ENCODE peak calls at places on chromosomes 3 and 15, in ten cellular contexts. One of them, this sample, is unnamed.

GRCh38 chr15:45184562-45185041 is 3.2 kb downstream of the SHF start:
- DNase-seq in NCI-H1092: no peak
- DNase-seq in HT-29: no peak
- DNase-seq in osteocyte: no peak
- DNase-seq in endothelial cell of umbilical vein: no peak
- DNase-seq in stimulated activated CD4-positive, alpha-beta T cell treated with anti-CD3 and anti-CD28 coated beads, Interleukin-1b, Interleukin-23, amount 100 ng/mL, for 4 hours: no peak
- DNase-seq in WERI-Rb-1: peak; percentile 59
- DNase-seq in NCI-H510A treated with DMSO at 0.1 percent for 48 hours: no peak
- DNase-seq in fibroblast of pulmonary artery: no peak
- DNase-seq in immature natural killer cell: no peak
- DNase-seq in this sample: peak; percentile 28

GRCh38 chr3:17213102-17213501 is 328.3 kb downstream of the PLCL2 start:
- DNase-seq in NCI-H1092: no peak
- DNase-seq in HT-29: peak; percentile 16
- DNase-seq in osteocyte: no peak
- DNase-seq in endothelial cell of umbilical vein: no peak
- DNase-seq in stimulated activated CD4-positive, alpha-beta T cell treated with anti-CD3 and anti-CD28 coated beads, Interleukin-1b, Interleukin-23, amount 100 ng/mL, for 4 hours: no peak
- DNase-seq in WERI-Rb-1: no peak
- DNase-seq in NCI-H510A treated with DMSO at 0.1 percent for 48 hours: no peak
- DNase-seq in fibroblast of pulmonary artery: peak; percentile 51
- DNase-seq in immature natural killer cell: no peak
- DNase-seq in this sample: no peak

GRCh38 chr3:32973982-32974381 is 22.5 kb downstream of the CCR4 start:
- DNase-seq in NCI-H1092: no peak
- DNase-seq in HT-29: no peak
- DNase-seq in osteocyte: no peak
- DNase-seq in endothelial cell of umbilical vein: no peak
- DNase-seq in stimulated activated CD4-positive, alpha-beta T cell treated with anti-CD3 and anti-CD28 coated beads, Interleukin-1b, Interleukin-23, amount 100 ng/mL, for 4 hours: no peak
- DNase-seq in WERI-Rb-1: no peak
- DNase-seq in NCI-H510A treated with DMSO at 0.1 percent for 48 hours: no peak
- DNase-seq in fibroblast of pulmonary artery: no peak
- DNase-seq in immature natural killer cell: no peak
- DNase-seq in this sample: no peak

GRCh38 chr3:16849795-16850194 is 35.0 kb upstream of the PLCL2 start:
- DNase-seq in NCI-H1092: no peak
- DNase-seq in HT-29: no peak
- DNase-seq in osteocyte: no peak
- DNase-seq in endothelial cell of umbilical vein: peak; percentile 81
- DNase-seq in stimulated activated CD4-positive, alpha-beta T cell treated with anti-CD3 and anti-CD28 coated beads, Interleukin-1b, Interleukin-23, amount 100 ng/mL, for 4 hours: no peak
- DNase-seq in WERI-Rb-1: no peak
- DNase-seq in NCI-H510A treated with DMSO at 0.1 percent for 48 hours: no peak
- DNase-seq in fibroblast of pulmonary artery: peak; percentile 89
- DNase-seq in immature natural killer cell: no peak
- DNase-seq in this sample: no peak

GRCh38 chr15:45425135-45425534 is 46.8 kb upstream of the GATM start:
- DNase-seq in NCI-H1092: no peak
- DNase-seq in HT-29: no peak
- DNase-seq in osteocyte: no peak
- DNase-seq in endothelial cell of umbilical vein: peak; percentile 19
- DNase-seq in stimulated activated CD4-positive, alpha-beta T cell treated with anti-CD3 and anti-CD28 coated beads, Interleukin-1b, Interleukin-23, amount 100 ng/mL, for 4 hours: no peak
- DNase-seq in WERI-Rb-1: no peak
- DNase-seq in NCI-H510A treated with DMSO at 0.1 percent for 48 hours: no peak
- DNase-seq in fibroblast of pulmonary artery: peak; percentile 21
- DNase-seq in immature natural killer cell: no peak
- DNase-seq in this sample: no peak

GRCh38 chr3:3170998-3171397 is 8.5 kb downstream of the CRBN start:
- DNase-seq in NCI-H1092: no peak
- DNase-seq in HT-29: no peak
- DNase-seq in osteocyte: no peak
- DNase-seq in endothelial cell of umbilical vein: peak; percentile 76
- DNase-seq in stimulated activated CD4-positive, alpha-beta T cell treated with anti-CD3 and anti-CD28 coated beads, Interleukin-1b, Interleukin-23, amount 100 ng/mL, for 4 hours: no peak
- DNase-seq in WERI-Rb-1: no peak
- DNase-seq in NCI-H510A treated with DMSO at 0.1 percent for 48 hours: peak; percentile 9
- DNase-seq in fibroblast of pulmonary artery: peak; percentile 57
- DNase-seq in immature natural killer cell: peak; percentile 41
- DNase-seq in this sample: no peak

GRCh38 chr15:101070502-101071273 is 151.5 kb downstream of the LRRK1 start:
- DNase-seq in NCI-H1092: no peak
- DNase-seq in HT-29: no peak
- DNase-seq in osteocyte: no peak
- DNase-seq in endothelial cell of umbilical vein: peak; percentile 87
- DNase-seq in stimulated activated CD4-positive, alpha-beta T cell treated with anti-CD3 and anti-CD28 coated beads, Interleukin-1b, Interleukin-23, amount 100 ng/mL, for 4 hours: no peak
- DNase-seq in WERI-Rb-1: no peak
- DNase-seq in NCI-H510A treated with DMSO at 0.1 percent for 48 hours: no peak
- DNase-seq in fibroblast of pulmonary artery: peak; percentile 91
- DNase-seq in immature natural killer cell: no peak
- DNase-seq in this sample: no peak

GRCh38 chr15:101187820-101188516 is 63.9 kb downstream of the CHSY1 start:
- DNase-seq in NCI-H1092: no peak
- DNase-seq in HT-29: no peak
- DNase-seq in osteocyte: no peak
- DNase-seq in endothelial cell of umbilical vein: peak; percentile 88
- DNase-seq in stimulated activated CD4-positive, alpha-beta T cell treated with anti-CD3 and anti-CD28 coated beads, Interleukin-1b, Interleukin-23, amount 100 ng/mL, for 4 hours: no peak
- DNase-seq in WERI-Rb-1: no peak
- DNase-seq in NCI-H510A treated with DMSO at 0.1 percent for 48 hours: no peak
- DNase-seq in fibroblast of pulmonary artery: peak; percentile 96
- DNase-seq in immature natural killer cell: no peak
- DNase-seq in this sample: no peak

GRCh38 chr3:133469140-133469731 is 69.4 kb downstream of the BFSP2 start:
- DNase-seq in NCI-H1092: no peak
- DNase-seq in HT-29: no peak
- DNase-seq in osteocyte: no peak
- DNase-seq in endothelial cell of umbilical vein: no peak
- DNase-seq in stimulated activated CD4-positive, alpha-beta T cell treated with anti-CD3 and anti-CD28 coated beads, Interleukin-1b, Interleukin-23, amount 100 ng/mL, for 4 hours: no peak
- DNase-seq in WERI-Rb-1: no peak
- DNase-seq in NCI-H510A treated with DMSO at 0.1 percent for 48 hours: no peak
- DNase-seq in fibroblast of pulmonary artery: peak; percentile 76
- DNase-seq in immature natural killer cell: no peak
- DNase-seq in this sample: no peak

GRCh38 chr3:175672119-175672689 is 813.1 kb downstream of the NAALADL2 start:
- DNase-seq in NCI-H1092: no peak
- DNase-seq in HT-29: no peak
- DNase-seq in osteocyte: no peak
- DNase-seq in endothelial cell of umbilical vein: peak; percentile 73
- DNase-seq in stimulated activated CD4-positive, alpha-beta T cell treated with anti-CD3 and anti-CD28 coated beads, Interleukin-1b, Interleukin-23, amount 100 ng/mL, for 4 hours: no peak
- DNase-seq in WERI-Rb-1: no peak
- DNase-seq in NCI-H510A treated with DMSO at 0.1 percent for 48 hours: no peak
- DNase-seq in fibroblast of pulmonary artery: peak; percentile 42
- DNase-seq in immature natural killer cell: no peak
- DNase-seq in this sample: no peak

GRCh38 chr3:125351152-125351551 is 24.0 kb downstream of the ZNF148 start:
- DNase-seq in NCI-H1092: no peak
- DNase-seq in HT-29: no peak
- DNase-seq in osteocyte: no peak
- DNase-seq in endothelial cell of umbilical vein: no peak
- DNase-seq in stimulated activated CD4-positive, alpha-beta T cell treated with anti-CD3 and anti-CD28 coated beads, Interleukin-1b, Interleukin-23, amount 100 ng/mL, for 4 hours: no peak
- DNase-seq in WERI-Rb-1: no peak
- DNase-seq in NCI-H510A treated with DMSO at 0.1 percent for 48 hours: no peak
- DNase-seq in fibroblast of pulmonary artery: no peak
- DNase-seq in immature natural killer cell: no peak
- DNase-seq in this sample: no peak

GRCh38 chr15:97998307-97999071 is 38.0 kb downstream of the ARRDC4 start:
- DNase-seq in NCI-H1092: no peak
- DNase-seq in HT-29: no peak
- DNase-seq in osteocyte: no peak
- DNase-seq in endothelial cell of umbilical vein: no peak
- DNase-seq in stimulated activated CD4-positive, alpha-beta T cell treated with anti-CD3 and anti-CD28 coated beads, Interleukin-1b, Interleukin-23, amount 100 ng/mL, for 4 hours: no peak
- DNase-seq in WERI-Rb-1: no peak
- DNase-seq in NCI-H510A treated with DMSO at 0.1 percent for 48 hours: no peak
- DNase-seq in fibroblast of pulmonary artery: no peak
- DNase-seq in immature natural killer cell: no peak
- DNase-seq in this sample: no peak

GRCh38 chr3:80190051-80190450 is 422.3 kb upstream of the ROBO1 start:
- DNase-seq in NCI-H1092: no peak
- DNase-seq in HT-29: no peak
- DNase-seq in osteocyte: no peak
- DNase-seq in endothelial cell of umbilical vein: peak; percentile 99
- DNase-seq in stimulated activated CD4-positive, alpha-beta T cell treated with anti-CD3 and anti-CD28 coated beads, Interleukin-1b, Interleukin-23, amount 100 ng/mL, for 4 hours: no peak
- DNase-seq in WERI-Rb-1: no peak
- DNase-seq in NCI-H510A treated with DMSO at 0.1 percent for 48 hours: no peak
- DNase-seq in fibroblast of pulmonary artery: peak; percentile 94
- DNase-seq in immature natural killer cell: no peak
- DNase-seq in this sample: no peak

GRCh38 chr3:52891164-52891563 is 6.2 kb downstream of the STIMATE start:
- DNase-seq in NCI-H1092: no peak
- DNase-seq in HT-29: no peak
- DNase-seq in osteocyte: peak; percentile 69
- DNase-seq in endothelial cell of umbilical vein: no peak
- DNase-seq in stimulated activated CD4-positive, alpha-beta T cell treated with anti-CD3 and anti-CD28 coated beads, Interleukin-1b, Interleukin-23, amount 100 ng/mL, for 4 hours: no peak
- DNase-seq in WERI-Rb-1: no peak
- DNase-seq in NCI-H510A treated with DMSO at 0.1 percent for 48 hours: no peak
- DNase-seq in fibroblast of pulmonary artery: no peak
- DNase-seq in immature natural killer cell: no peak
- DNase-seq in this sample: no peak

GRCh38 chr3:188583476-188584161 is 429.7 kb downstream of the LPP start:
- DNase-seq in NCI-H1092: no peak
- DNase-seq in HT-29: peak; percentile 14
- DNase-seq in osteocyte: no peak
- DNase-seq in endothelial cell of umbilical vein: no peak
- DNase-seq in stimulated activated CD4-positive, alpha-beta T cell treated with anti-CD3 and anti-CD28 coated beads, Interleukin-1b, Interleukin-23, amount 100 ng/mL, for 4 hours: no peak
- DNase-seq in WERI-Rb-1: no peak
- DNase-seq in NCI-H510A treated with DMSO at 0.1 percent for 48 hours: peak; percentile 15
- DNase-seq in fibroblast of pulmonary artery: no peak
- DNase-seq in immature natural killer cell: no peak
- DNase-seq in this sample: no peak

GRCh38 chr3:143265501-143266070 is 146.0 kb downstream of the CHST2 start:
- DNase-seq in NCI-H1092: no peak
- DNase-seq in HT-29: no peak
- DNase-seq in osteocyte: no peak
- DNase-seq in endothelial cell of umbilical vein: no peak
- DNase-seq in stimulated activated CD4-positive, alpha-beta T cell treated with anti-CD3 and anti-CD28 coated beads, Interleukin-1b, Interleukin-23, amount 100 ng/mL, for 4 hours: no peak
- DNase-seq in WERI-Rb-1: no peak
- DNase-seq in NCI-H510A treated with DMSO at 0.1 percent for 48 hours: no peak
- DNase-seq in fibroblast of pulmonary artery: no peak
- DNase-seq in immature natural killer cell: no peak
- DNase-seq in this sample: no peak

GRCh38 chr15:85172846-85173490 is 191.3 kb downstream of the PDE8A start:
- DNase-seq in NCI-H1092: no peak
- DNase-seq in HT-29: no peak
- DNase-seq in osteocyte: no peak
- DNase-seq in endothelial cell of umbilical vein: no peak
- DNase-seq in stimulated activated CD4-positive, alpha-beta T cell treated with anti-CD3 and anti-CD28 coated beads, Interleukin-1b, Interleukin-23, amount 100 ng/mL, for 4 hours: no peak
- DNase-seq in WERI-Rb-1: no peak
- DNase-seq in NCI-H510A treated with DMSO at 0.1 percent for 48 hours: no peak
- DNase-seq in fibroblast of pulmonary artery: no peak
- DNase-seq in immature natural killer cell: no peak
- DNase-seq in this sample: no peak